ENCODE peak calls at places on chromosome 2, in seven cellular contexts. O, L, T, S, X, U and J are unnamed samples.

GRCh38 chr2:154439156-154439555 is 259.3 kb upstream of the KCNJ3 start:
- DNase-seq in O (no peak), L (no peak), T (no peak), S (no peak), X (no peak), U (no peak), J (no peak)

GRCh38 chr2:55460562-55460961 is 40.9 kb upstream of the CCDC88A start:
- DNase-seq in O (peak), L (no peak), T (no peak), S (no peak), X (peak), U (peak), J (no peak)

GRCh38 chr2:174442546-174443510 is 44.0 kb downstream of the GPR155 start:
- DNase-seq in O (peak), L (no peak), T (no peak), S (no peak), X (peak), U (peak), J (peak)

GRCh38 chr2:197453914-197454398 is 604 bp downstream of the COQ10B start:
- DNase-seq in O (peak), L (peak), T (peak), S (no peak), X (no peak), U (no peak), J (peak)

GRCh38 chr2:41948397-41948763 is 99.4 kb upstream of the PKDCC start:
- DNase-seq in O (no peak), L (no peak), T (peak), S (peak), X (no peak), U (no peak), J (peak)

GRCh38 chr2:52294628-52295027 is 1262.7 kb upstream of the NRXN1 start:
- DNase-seq in O (no peak), L (no peak), T (no peak), S (no peak), X (no peak), U (no peak), J (no peak)

GRCh38 chr2:27431395-27431794 is 3.0 kb downstream of the NRBP1 start:
- DNase-seq in O (peak), L (no peak), T (no peak), S (no peak), X (peak), U (peak), J (peak)

GRCh38 chr2:238305092-238305862 is 15.0 kb upstream of the TRAF3IP1 start:
- DNase-seq in O (no peak), L (no peak), T (no peak), S (no peak), X (no peak), U (peak), J (peak)

GRCh38 chr2:61438670-61439069 is 32.2 kb downstream of the USP34 start:
- DNase-seq in O (no peak), L (no peak), T (no peak), S (no peak), X (no peak), U (no peak), J (no peak)

GRCh38 chr2:164514491-164514890 is 106.8 kb downstream of the GRB14 start:
- DNase-seq in O (no peak), L (no peak), T (no peak), S (no peak), X (peak), U (peak), J (peak)

GRCh38 chr2:20868377-20868776 is 45.5 kb upstream of the LDAH start:
- DNase-seq in O (no peak), L (no peak), T (no peak), S (no peak), X (no peak), U (no peak), J (no peak)

GRCh38 chr2:239587311-239587731 is 186.5 kb upstream of the HDAC4 start:
- DNase-seq in O (no peak), L (no peak), T (no peak), S (no peak), X (no peak), U (peak), J (no peak)

GRCh38 chr2:178764097-178764496 is 43.1 kb downstream of the TTN start:
- DNase-seq in O (no peak), L (no peak), T (no peak), S (no peak), X (no peak), U (no peak), J (no peak)

GRCh38 chr2:120868366-120868765 is 132.7 kb downstream of the GLI2 start:
- DNase-seq in O (no peak), L (no peak), T (no peak), S (no peak), X (no peak), U (no peak), J (no peak)

GRCh38 chr2:72006188-72006736 is 141.4 kb downstream of the CYP26B1 start:
- DNase-seq in O (no peak), L (no peak), T (no peak), S (no peak), X (no peak), U (no peak), J (no peak)

GRCh38 chr2:71618327-71619113 is 165.2 kb downstream of the DYSF start:
- DNase-seq in O (no peak), L (no peak), T (peak), S (no peak), X (peak), U (no peak), J (no peak)

GRCh38 chr2:75602724-75603342 is 42.1 kb upstream of the EVA1A start:
- DNase-seq in O (peak), L (no peak), T (no peak), S (no peak), X (peak), U (peak), J (no peak)

GRCh38 chr2:2411008-2411407 is 79.9 kb upstream of the MYT1L start:
- DNase-seq in O (no peak), L (no peak), T (no peak), S (no peak), X (no peak), U (no peak), J (no peak)

GRCh38 chr2:104853926-104854506 is at the start of gene POU3F3:
- DNase-seq in O (no peak), L (peak), T (peak), S (peak), X (no peak), U (peak), J (peak)

GRCh38 chr2:40113272-40113671 is 334.2 kb upstream of the THUMPD2 start:
- DNase-seq in O (peak), L (no peak), T (no peak), S (no peak), X (peak), U (no peak), J (no peak)

GRCh38 chr2:238376884-238377391 is 49.8 kb upstream of the ASB1 start:
- DNase-seq in O (peak), L (no peak), T (no peak), S (no peak), X (peak), U (peak), J (no peak)

GRCh38 chr2:43420310-43420903 is 175.4 kb downstream of the THADA start:
- DNase-seq in O (no peak), L (no peak), T (no peak), S (no peak), X (no peak), U (peak), J (no peak)

GRCh38 chr2:210086292-210086691 is 83.9 kb downstream of the RPE start:
- DNase-seq in O (peak), L (no peak), T (no peak), S (no peak), X (no peak), U (no peak), J (no peak)

GRCh38 chr2:221431477-221431876 is 140.6 kb downstream of the EPHA4 start:
- DNase-seq in O (no peak), L (no peak), T (no peak), S (no peak), X (no peak), U (no peak), J (no peak)

GRCh38 chr2:195117036-195117435 is 540.0 kb upstream of the SLC39A10 start:
- DNase-seq in O (no peak), L (no peak), T (no peak), S (no peak), X (no peak), U (no peak), J (no peak)

GRCh38 chr2:26011609-26011989 is 22.3 kb upstream of the RAB10 start:
- DNase-seq in O (no peak), L (no peak), T (no peak), S (no peak), X (no peak), U (no peak), J (no peak)

GRCh38 chr2:171778515-171778914 is 91.2 kb downstream of the DYNC1I2 start:
- DNase-seq in O (no peak), L (no peak), T (no peak), S (no peak), X (no peak), U (no peak), J (no peak)

GRCh38 chr2:71611781-71612545 is 158.6 kb downstream of the DYSF start:
- DNase-seq in O (no peak), L (no peak), T (peak), S (no peak), X (no peak), U (no peak), J (no peak)

GRCh38 chr2:60552096-60552850 is 1.2 kb downstream of the BCL11A start:
- DNase-seq in O (no peak), L (no peak), T (peak), S (no peak), X (peak), U (peak), J (peak)

GRCh38 chr2:241810304-241811208 is 1.6 kb downstream of the NEU4 start:
- DNase-seq in O (no peak), L (no peak), T (peak), S (no peak), X (no peak), U (no peak), J (no peak)

GRCh38 chr2:134671498-134671897 is 47.3 kb downstream of the TMEM163 start:
- DNase-seq in O (no peak), L (no peak), T (peak), S (no peak), X (no peak), U (no peak), J (peak)

GRCh38 chr2:48131503-48132293 is 225.4 kb upstream of the FBXO11 start:
- DNase-seq in O (peak), L (no peak), T (no peak), S (no peak), X (peak), U (peak), J (no peak)

GRCh38 chr2:78778756-78779510 is 246.6 kb upstream of the REG3G start:
- DNase-seq in O (no peak), L (no peak), T (no peak), S (no peak), X (no peak), U (peak), J (no peak)

GRCh38 chr2:113202305-113203216 is 28.8 kb downstream of the PSD4 start:
- DNase-seq in O (no peak), L (no peak), T (peak), S (peak), X (no peak), U (no peak), J (no peak)

GRCh38 chr2:10385933-10386773 is 62.0 kb downstream of the ODC1 start:
- DNase-seq in O (peak), L (no peak), T (no peak), S (no peak), X (peak), U (peak), J (no peak)

GRCh38 chr2:112891333-112891950 is 19.5 kb upstream of the IL37 start:
- DNase-seq in O (no peak), L (no peak), T (no peak), S (no peak), X (no peak), U (peak), J (peak)

GRCh38 chr2:203936949-203937348 is 386 bp downstream of the ICOS start:
- DNase-seq in O (no peak), L (no peak), T (no peak), S (no peak), X (no peak), U (no peak), J (no peak)

GRCh38 chr2:64311948-64312621 is 141.9 kb upstream of the LGALSL start:
- DNase-seq in O (peak), L (no peak), T (peak), S (peak), X (peak), U (peak), J (peak)

GRCh38 chr2:209423562-209424541 is at the start of gene MAP2:
- DNase-seq in O (peak), L (peak), T (peak), S (peak), X (peak), U (peak), J (peak)

GRCh38 chr2:200028998-200029397 is 73.6 kb downstream of the MAIP1 start:
- DNase-seq in O (peak), L (no peak), T (no peak), S (no peak), X (no peak), U (no peak), J (no peak)
- H4K8ac ChIP-seq in O (no peak), L (no peak), T (no peak), S (no peak), X (no peak), U (no peak), J (no peak)

DNA sequence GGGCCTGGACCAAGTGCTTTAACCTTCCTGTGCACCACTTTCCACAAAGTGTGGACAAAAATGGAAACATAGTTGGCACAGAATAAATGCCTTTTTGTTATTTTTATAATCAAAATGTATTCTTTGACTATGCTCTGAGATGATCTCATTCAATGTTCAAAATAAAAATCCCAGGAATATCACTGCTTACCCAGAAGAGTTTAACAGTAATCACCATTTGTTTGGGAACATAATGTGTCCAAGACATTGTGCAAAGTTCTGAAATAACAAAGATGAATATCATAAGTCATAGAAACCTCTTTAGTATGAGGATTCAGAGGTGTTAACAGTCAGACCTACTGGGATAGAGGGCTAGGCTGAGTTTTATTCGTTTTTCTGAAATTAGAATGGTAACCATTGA is 668.1 kb downstream of the CNTNAP5 start:
- DNase-seq in O (no peak), L (no peak), T (no peak), S (no peak), X (no peak), U (no peak), J (no peak)
- H4K8ac ChIP-seq in O (no peak), L (no peak), T (no peak), S (no peak), X (no peak), U (no peak), J (no peak)

GRCh38 chr2:191366199-191366598 is 121.0 kb downstream of the MYO1B start:
- DNase-seq in O (peak), L (no peak), T (no peak), S (no peak), X (no peak), U (peak), J (no peak)

GRCh38 chr2:191360918-191361317 is 115.7 kb downstream of the MYO1B start:
- DNase-seq in O (no peak), L (no peak), T (no peak), S (no peak), X (no peak), U (no peak), J (no peak)

GRCh38 chr2:191365089-191365488 is 119.9 kb downstream of the MYO1B start:
- DNase-seq in O (no peak), L (no peak), T (no peak), S (no peak), X (no peak), U (no peak), J (no peak)

GRCh38 chr2:191363267-191363666 is 118.1 kb downstream of the MYO1B start:
- DNase-seq in O (no peak), L (no peak), T (no peak), S (no peak), X (no peak), U (no peak), J (no peak)

GRCh38 chr2:191362841-191363240 is 117.6 kb downstream of the MYO1B start:
- DNase-seq in O (peak), L (no peak), T (no peak), S (no peak), X (no peak), U (peak), J (no peak)
- H4K8ac ChIP-seq in O (peak), L (no peak), T (no peak), S (no peak), X (no peak), U (no peak), J (no peak)

GRCh38 chr2:73780242-73780582 is 309 bp upstream of the DUSP11 start:
- DNase-seq in O (no peak), L (no peak), T (no peak), S (no peak), X (no peak), U (no peak), J (no peak)
- H4K8ac ChIP-seq in O (no peak), L (no peak), T (no peak), S (no peak), X (no peak), U (no peak), J (no peak)